ENCODE peak calls at places on chromosome 6, in six cellular contexts. Y is NCI-H1092 treated with DMSO at 0.1 percent for 48 hours; M is stimulated activated CD4-positive, alpha-beta T cell treated with anti-CD3 and anti-CD28 coated beads, Interleukin-15, amount 100 ng/mL, for 1 hour; L is Ammon's horn; W is NCI-H2171 treated with DMSO at 0.1 percent for 48 hours; U is hippocampal formation. G is an unnamed sample.

GRCh38 chr6:89356644-89357043 is 4.1 kb upstream of the UBE2J1 start:
- DNase-seq in M (no peak), L (no peak), Y (no peak), W (peak; percentile 74), U (no peak), G (no peak)

GRCh38 chr6:79152269-79152737 is 74.2 kb upstream of the PHIP start:
- DNase-seq in W (no peak), Y (no peak), U (no peak), L (no peak), M (no peak), G (no peak)

GRCh38 chr6:3813150-3813780 is 35.9 kb upstream of the FAM50B start:
- DNase-seq in Y (no peak), W (no peak), U (no peak), L (no peak), M (no peak), G (no peak)

GRCh38 chr6:113818528-113818927 is 38.6 kb upstream of the MARCKS start:
- DNase-seq in L (no peak), M (no peak), U (no peak), W (no peak), Y (no peak), G (no peak)

GRCh38 chr6:26187981-26188635 is 100.9 kb downstream of the HFE start:
- DNase-seq in M (no peak), U (no peak), Y (no peak), W (no peak), L (no peak), G (no peak)

GRCh38 chr6:34067814-34068213 is 78.1 kb downstream of the GRM4 start:
- DNase-seq in W (peak; percentile 54), U (no peak), Y (no peak), L (no peak), M (no peak), G (no peak)

GRCh38 chr6:154298297-154298696 is 58.3 kb downstream of the IPCEF1 start:
- DNase-seq in Y (no peak), M (no peak), L (no peak), W (no peak), U (no peak), G (peak; percentile 20)

GRCh38 chr6:137216875-137217553 is 2.2 kb downstream of the IFNGR1 start:
- DNase-seq in W (no peak), L (no peak), U (no peak), Y (no peak), M (no peak), G (no peak)

GRCh38 chr6:91664327-91664959 is 1077.6 kb upstream of the MAP3K7 start:
- DNase-seq in W (no peak), L (no peak), M (no peak), U (no peak), Y (no peak), G (no peak)

GRCh38 chr6:168374541-168375071 is 55.0 kb upstream of the DACT2 start:
- DNase-seq in W (no peak), L (no peak), U (no peak), M (no peak), Y (no peak), G (no peak)

GRCh38 chr6:96542702-96543101 is 20.2 kb upstream of the FHL5 start:
- DNase-seq in L (no peak), W (peak; percentile 56), M (no peak), Y (peak; percentile 3), U (peak; percentile 8), G (no peak)

GRCh38 chr6:34709386-34709785 is 12.8 kb upstream of the ILRUN start:
- DNase-seq in W (peak; percentile 69), M (no peak), U (no peak), L (peak; percentile 55), Y (peak; percentile 53), G (peak; percentile 43)

GRCh38 chr6:154511735-154512097 is 1.2 kb upstream of the CNKSR3 start:
- DNase-seq in U (no peak), L (no peak), M (no peak), W (no peak), Y (no peak), G (no peak)

GRCh38 chr6:45467853-45468252 is 90.1 kb upstream of the SUPT3H start:
- DNase-seq in U (no peak), M (no peak), Y (no peak), L (no peak), W (no peak), G (no peak)

GRCh38 chr6:165002358-165002757 is 307.0 kb downstream of the C6orf118 start:
- DNase-seq in Y (no peak), W (no peak), U (no peak), M (no peak), L (no peak), G (no peak)

GRCh38 chr6:81763051-81763450 is 10.6 kb upstream of the TENT5A start:
- DNase-seq in M (no peak), Y (no peak), L (no peak), U (no peak), W (no peak), G (no peak)

GRCh38 chr6:110581682-110582081 is 105.3 kb upstream of the SLC22A16 start:
- DNase-seq in U (no peak), Y (no peak), W (peak; percentile 3), M (no peak), L (no peak), G (no peak)

GRCh38 chr6:137155830-137156229 is 17.6 kb downstream of the IL22RA2 start:
- DNase-seq in L (peak; percentile 14), W (no peak), U (no peak), Y (no peak), M (no peak), G (no peak)

GRCh38 chr6:159983641-159984080 is 14.8 kb downstream of the IGF2R start:
- DNase-seq in L (peak; percentile 51), Y (no peak), M (no peak), U (no peak), W (no peak), G (peak; percentile 37)